ENCODE peak calls at places on chromosome 12, in ten cellular contexts. P is lower lobe of right lung; Y is stimulated activated CD4-positive, alpha-beta T cell treated with anti-CD3 and anti-CD28 coated beads, Interleukin-12 subunit alpha, Interleukin-12 subunit beta, amount 100 ng/mL, for 4 hours; Q is AG10803; T is suprapubic skin; A is mesothelial cell of epicardium; C is EL; I is brain pericyte; G is activated CD4-positive, alpha-beta T cell treated with anti-CD3 and anti-CD28 coated beads, Interleukin-2, amount 10 ng/mL, durations not matched to agents 7 days and 5 days; L is stimulated activated CD8-positive, alpha-beta memory T cell treated with anti-CD3 and anti-CD28 coated beads, Interleukin-4, amount 100 ng/mL, for 48 hours. Z is an unnamed sample.

GRCh38 chr12:130993759-130994670 is 40.3 kb downstream of the ADGRD1 start:
- DNase-seq in P (peak; percentile 46), Y (no peak), Q (no peak), T (no peak), A (no peak), C (no peak), I (no peak), G (no peak), L (no peak), Z (no peak)

GRCh38 chr12:17304503-17305347 is 698.8 kb upstream of the LMO3 start:
- DNase-seq in P (no peak), Y (no peak), Q (peak; percentile 1), T (no peak), A (no peak), C (no peak), I (no peak), G (no peak), L (no peak), Z (peak; percentile 41)

GRCh38 chr12:120412421-120412820 is 25.5 kb upstream of the COX6A1 start:
- DNase-seq in P (no peak), Y (no peak), Q (no peak), T (no peak), A (no peak), C (no peak), I (no peak), G (no peak), L (no peak), Z (no peak)

GRCh38 chr12:2958432-2959193 is 584 bp upstream of the TEAD4 start:
- DNase-seq in P (peak; percentile 72), Y (no peak), Q (peak; percentile 77), T (no peak), A (peak; percentile 47), C (peak; percentile 92), I (no peak), G (no peak), L (peak; percentile 31), Z (peak; percentile 71)

GRCh38 chr12:58665375-58665774 is 254.9 kb downstream of the LRIG3 start:
- DNase-seq in P (no peak), Y (no peak), Q (no peak), T (no peak), A (no peak), C (no peak), I (no peak), G (no peak), L (no peak), Z (no peak)

GRCh38 chr12:114673169-114673833 is 10.7 kb downstream of the TBX3 start:
- DNase-seq in P (no peak), Y (no peak), Q (peak; percentile 80), T (no peak), A (no peak), C (peak; percentile 91), I (no peak), G (no peak), L (no peak), Z (peak; percentile 89)

GRCh38 chr12:77888611-77889010 is 57.9 kb downstream of the NAV3 start:
- DNase-seq in P (no peak), Y (no peak), Q (peak; percentile 3), T (no peak), A (no peak), C (peak; percentile 52), I (no peak), G (no peak), L (no peak), Z (peak; percentile 87)

GRCh38 chr12:112327209-112327930 is 54.9 kb downstream of the HECTD4 start:
- DNase-seq in P (no peak), Y (no peak), Q (no peak), T (no peak), A (no peak), C (no peak), I (no peak), G (no peak), L (no peak), Z (no peak)

GRCh38 chr12:124700810-124701594 is 133.6 kb upstream of the NCOR2 start:
- DNase-seq in P (peak; percentile 76), Y (no peak), Q (peak; percentile 83), T (no peak), A (no peak), C (peak; percentile 57), I (no peak), G (no peak), L (no peak), Z (peak; percentile 60)

GRCh38 chr12:114119316-114119715 is 153.2 kb upstream of the RBM19 start:
- DNase-seq in P (no peak), Y (no peak), Q (no peak), T (no peak), A (no peak), C (no peak), I (no peak), G (no peak), L (no peak), Z (no peak)

GRCh38 chr12:65631621-65632111 is 192.6 kb upstream of the HMGA2 start:
- DNase-seq in P (no peak), Y (no peak), Q (peak; percentile 99), T (no peak), A (no peak), C (peak; percentile 100), I (peak; percentile 94), G (no peak), L (no peak), Z (peak; percentile 99)

GRCh38 chr12:132664206-132665148 is 22.7 kb downstream of the POLE start:
- DNase-seq in P (no peak), Y (no peak), Q (no peak), T (no peak), A (no peak), C (no peak), I (no peak), G (no peak), L (no peak), Z (no peak)

GRCh38 chr12:54360717-54361456 is 3.4 kb downstream of the GPR84 start:
- DNase-seq in P (peak; percentile 85), Y (peak; percentile 56), Q (peak; percentile 71), T (no peak), A (peak; percentile 66), C (peak; percentile 72), I (no peak), G (peak; percentile 67), L (peak; percentile 80), Z (peak; percentile 83)

GRCh38 chr12:15936751-15937150 is 25.6 kb downstream of the DERA start:
- DNase-seq in P (no peak), Y (no peak), Q (no peak), T (no peak), A (no peak), C (no peak), I (no peak), G (no peak), L (no peak), Z (no peak)

GRCh38 chr12:74401966-74402365 is 135.7 kb upstream of the ATXN7L3B start:
- DNase-seq in P (no peak), Y (no peak), Q (no peak), T (no peak), A (no peak), C (no peak), I (no peak), G (no peak), L (no peak), Z (no peak)

GRCh38 chr12:104889735-104890134 is 68.4 kb downstream of the SLC41A2 start:
- DNase-seq in P (no peak), Y (no peak), Q (no peak), T (no peak), A (no peak), C (no peak), I (no peak), G (no peak), L (no peak), Z (no peak)

GRCh38 chr12:96140110-96140509 is 54.1 kb upstream of the ELK3 start:
- DNase-seq in P (no peak), Y (no peak), Q (peak; percentile 81), T (no peak), A (no peak), C (peak; percentile 83), I (no peak), G (no peak), L (no peak), Z (peak; percentile 61)

GRCh38 chr12:57613427-57614109 is 2.3 kb downstream of the ARHGEF25 start:
- DNase-seq in P (no peak), Y (no peak), Q (no peak), T (no peak), A (no peak), C (no peak), I (no peak), G (no peak), L (no peak), Z (no peak)

GRCh38 chr12:93748672-93749403 is 71.7 kb downstream of the CRADD start:
- DNase-seq in P (no peak), Y (no peak), Q (no peak), T (no peak), A (no peak), C (no peak), I (no peak), G (no peak), L (no peak), Z (no peak)

GRCh38 chr12:69161835-69162234 is 77.5 kb upstream of the CPSF6 start:
- DNase-seq in P (no peak), Y (peak; percentile 11), Q (peak; percentile 13), T (no peak), A (no peak), C (peak; percentile 16), I (no peak), G (peak; percentile 57), L (peak; percentile 57), Z (no peak)

GRCh38 chr12:94676011-94676709 is 25.8 kb upstream of the TMCC3 start:
- DNase-seq in P (peak; percentile 67), Y (no peak), Q (no peak), T (no peak), A (no peak), C (no peak), I (no peak), G (peak; percentile 10), L (no peak), Z (no peak)

GRCh38 chr12:113359133-113359938 is 949 bp downstream of the PLBD2 start:
- DNase-seq in P (no peak), Y (no peak), Q (peak; percentile 69), T (no peak), A (no peak), C (peak; percentile 42), I (no peak), G (no peak), L (no peak), Z (no peak)

GRCh38 chr12:8065991-8066594 is at the start of gene C3AR1:
- DNase-seq in P (no peak), Y (no peak), Q (peak; percentile 53), T (no peak), A (no peak), C (peak; percentile 73), I (no peak), G (peak; percentile 65), L (peak; percentile 34), Z (peak; percentile 80)

GRCh38 chr12:112855375-112855774 is 51.4 kb upstream of the OAS1 start:
- DNase-seq in P (no peak), Y (no peak), Q (no peak), T (no peak), A (no peak), C (peak; percentile 9), I (no peak), G (no peak), L (no peak), Z (no peak)

GRCh38 chr12:58925111-58925732 is 4.9 kb upstream of the LRIG3 start:
- DNase-seq in P (no peak), Y (no peak), Q (no peak), T (no peak), A (no peak), C (no peak), I (no peak), G (no peak), L (no peak), Z (no peak)

GRCh38 chr12:104709692-104710435 is 248.2 kb downstream of the SLC41A2 start:
- DNase-seq in P (no peak), Y (no peak), Q (peak; percentile 20), T (no peak), A (no peak), C (no peak), I (no peak), G (no peak), L (no peak), Z (no peak)

GRCh38 chr12:57237653-57237951 is 8.1 kb downstream of the SHMT2 start:
- DNase-seq in P (no peak), Y (no peak), Q (no peak), T (no peak), A (no peak), C (no peak), I (no peak), G (no peak), L (no peak), Z (no peak)

GRCh38 chr12:92467886-92468285 is 234.9 kb upstream of the PLEKHG7 start:
- DNase-seq in P (no peak), Y (no peak), Q (no peak), T (no peak), A (no peak), C (peak; percentile 3), I (no peak), G (no peak), L (no peak), Z (no peak)

Z was measured in astrocyte of the spinal cord.